ENCODE peak calls at places on chromosome 5, in seven cellular contexts. X is GM23338, V is spleen, U is HepG2, B is tibial artery, I is colonic mucosa, H is hepatocyte. A is an unnamed sample.

GRCh38 chr5:179864686-179865085 is 6.1 kb upstream of the MRNIP start:
- DNase-seq in V (peak; percentile 63), X (no peak), B (no peak), I (no peak), H (no peak), U (no peak), A (no peak)

GRCh38 chr5:66717455-66718373 is 121.5 kb downstream of the MAST4 start:
- DNase-seq in H (no peak), V (no peak), I (no peak), B (no peak), U (no peak), X (no peak), A (no peak)

GRCh38 chr5:172678902-172679301 is 37.8 kb downstream of the NEURL1B start:
- DNase-seq in I (no peak), V (peak; percentile 36), X (no peak), H (peak; percentile 53), B (peak; percentile 72), U (no peak), A (no peak)

GRCh38 chr5:71865665-71866320 is 146.7 kb downstream of the CARTPT start:
- DNase-seq in V (no peak), U (no peak), X (no peak), H (no peak), I (no peak), B (no peak), A (no peak)

GRCh38 chr5:167798427-167798826 is 493.0 kb upstream of the WWC1 start:
- DNase-seq in B (peak; percentile 27), X (no peak), U (no peak), I (no peak), V (no peak), H (peak; percentile 19), A (no peak)

GRCh38 chr5:111337688-111338087 is 113.5 kb downstream of the CAMK4 start:
- DNase-seq in V (no peak), B (no peak), U (no peak), H (no peak), I (no peak), X (no peak), A (no peak)

GRCh38 chr5:78287833-78288232 is 6.7 kb downstream of the AP3B1 start:
- DNase-seq in B (no peak), U (no peak), I (no peak), X (no peak), H (peak; percentile 18), V (no peak), A (peak; percentile 37)

GRCh38 chr5:118553662-118554061 is 434.7 kb downstream of the DTWD2 start:
- DNase-seq in I (no peak), U (no peak), X (no peak), V (no peak), H (no peak), B (peak; percentile 88), A (peak; percentile 84)

GRCh38 chr5:143544606-143545005 is 141.1 kb upstream of the NR3C1 start:
- DNase-seq in B (no peak), U (no peak), X (no peak), V (no peak), I (no peak), H (no peak), A (no peak)

GRCh38 chr5:90557871-90558270 is 726 bp upstream of the ADGRV1 start:
- DNase-seq in H (no peak), B (no peak), V (no peak), U (no peak), X (no peak), I (no peak), A (no peak)

GRCh38 chr5:138138949-138139775 is at the start of gene NME5:
- DNase-seq in H (peak; percentile 66), X (peak; percentile 90), V (peak; percentile 80), U (no peak), B (peak; percentile 30), I (peak; percentile 49), A (peak; percentile 45)

GRCh38 chr5:103745353-103746065 is 182.9 kb upstream of the NUDT12 start:
- DNase-seq in H (no peak), I (no peak), X (no peak), V (no peak), B (no peak), U (no peak), A (no peak)

GRCh38 chr5:32193591-32193990 is 19.5 kb upstream of the GOLPH3 start:
- DNase-seq in X (no peak), V (peak; percentile 66), B (peak; percentile 89), H (peak; percentile 62), I (peak; percentile 91), U (peak; percentile 86), A (peak; percentile 54)

GRCh38 chr5:150001660-150002493 is 1.3 kb downstream of the HMGXB3 start:
- DNase-seq in B (peak; percentile 48), V (no peak), I (peak; percentile 63), X (peak; percentile 78), H (peak; percentile 76), U (peak; percentile 77), A (no peak)

DNA sequence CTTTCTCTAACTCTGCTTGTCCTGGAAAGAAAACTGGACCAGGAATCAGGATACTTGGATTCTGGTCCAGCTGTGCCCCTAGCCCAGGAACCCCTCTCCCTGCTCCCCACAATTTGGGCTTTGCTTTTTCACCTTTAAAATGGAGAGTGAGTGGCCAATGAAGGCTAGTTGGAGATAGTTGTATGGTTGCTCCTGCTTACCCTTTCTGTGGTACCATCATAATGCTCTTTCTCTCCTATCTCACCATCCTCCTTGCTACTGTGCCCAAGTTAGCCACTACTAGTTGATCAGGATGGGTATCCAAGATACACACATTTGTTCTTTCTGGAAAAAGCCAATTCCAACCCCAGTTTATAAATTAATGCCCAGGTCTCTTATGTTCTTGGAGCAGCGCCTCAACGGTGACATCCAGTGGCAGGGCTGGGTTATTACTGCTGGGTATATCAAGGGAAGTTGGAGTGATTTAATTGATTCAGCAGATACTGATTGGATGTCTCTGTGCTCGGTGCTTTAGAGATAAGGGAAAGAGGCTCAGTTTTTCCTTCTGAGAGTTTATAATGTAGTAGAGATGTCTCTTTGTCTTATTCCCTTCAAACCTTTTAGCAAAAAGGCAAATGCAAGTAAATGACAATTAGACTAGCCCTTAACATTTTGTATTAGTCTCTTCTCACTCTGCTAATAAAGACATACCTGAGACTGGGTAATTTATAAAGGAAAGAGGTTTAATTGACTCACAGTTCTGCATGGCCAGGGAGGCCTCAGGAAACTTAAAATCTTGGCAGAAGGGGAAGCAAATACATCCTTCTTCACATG is 38.5 kb downstream of the FAXDC2 start:
- DNase-seq in X (peak; percentile 67), I (peak; percentile 59), U (peak; percentile 44), H (peak; percentile 68), B (peak; percentile 62), V (peak; percentile 86), A (no peak)
- H3K36me3 ChIP-seq in X (peaks cover 84% of the 10 kb centered on the region), I (peaks cover 10% of the 10 kb centered on the region), U (peaks cover 77% of the 10 kb centered on the region), H (no peaks in the 10 kb centered on the region), B (peaks cover 70% of the 10 kb centered on the region), V (peaks cover 100% of the 10 kb centered on the region), A (peaks cover 1% of the 10 kb centered on the region)

GRCh38 chr5:132653716-132654115 is 4.3 kb upstream of the IL13 start:
- DNase-seq in H (no peak), B (no peak), V (no peak), X (peak; percentile 29), I (no peak), U (no peak), A (no peak)

GRCh38 chr5:132657676-132658382 is at the start of gene IL13:
- DNase-seq in V (no peak), H (no peak), I (peak; percentile 15), B (no peak), U (no peak), X (no peak), A (no peak)

GRCh38 chr5:132656774-132657355 is 1.1 kb upstream of the IL13 start:
- DNase-seq in I (peak; percentile 16), H (no peak), X (peak; percentile 19), B (no peak), V (no peak), U (no peak), A (no peak)

GRCh38 chr5:132658383-132659302 is 670 bp downstream of the IL13 start:
- DNase-seq in V (no peak), I (peak; percentile 14), U (no peak), H (no peak), X (no peak), B (no peak), A (no peak)

DNA sequence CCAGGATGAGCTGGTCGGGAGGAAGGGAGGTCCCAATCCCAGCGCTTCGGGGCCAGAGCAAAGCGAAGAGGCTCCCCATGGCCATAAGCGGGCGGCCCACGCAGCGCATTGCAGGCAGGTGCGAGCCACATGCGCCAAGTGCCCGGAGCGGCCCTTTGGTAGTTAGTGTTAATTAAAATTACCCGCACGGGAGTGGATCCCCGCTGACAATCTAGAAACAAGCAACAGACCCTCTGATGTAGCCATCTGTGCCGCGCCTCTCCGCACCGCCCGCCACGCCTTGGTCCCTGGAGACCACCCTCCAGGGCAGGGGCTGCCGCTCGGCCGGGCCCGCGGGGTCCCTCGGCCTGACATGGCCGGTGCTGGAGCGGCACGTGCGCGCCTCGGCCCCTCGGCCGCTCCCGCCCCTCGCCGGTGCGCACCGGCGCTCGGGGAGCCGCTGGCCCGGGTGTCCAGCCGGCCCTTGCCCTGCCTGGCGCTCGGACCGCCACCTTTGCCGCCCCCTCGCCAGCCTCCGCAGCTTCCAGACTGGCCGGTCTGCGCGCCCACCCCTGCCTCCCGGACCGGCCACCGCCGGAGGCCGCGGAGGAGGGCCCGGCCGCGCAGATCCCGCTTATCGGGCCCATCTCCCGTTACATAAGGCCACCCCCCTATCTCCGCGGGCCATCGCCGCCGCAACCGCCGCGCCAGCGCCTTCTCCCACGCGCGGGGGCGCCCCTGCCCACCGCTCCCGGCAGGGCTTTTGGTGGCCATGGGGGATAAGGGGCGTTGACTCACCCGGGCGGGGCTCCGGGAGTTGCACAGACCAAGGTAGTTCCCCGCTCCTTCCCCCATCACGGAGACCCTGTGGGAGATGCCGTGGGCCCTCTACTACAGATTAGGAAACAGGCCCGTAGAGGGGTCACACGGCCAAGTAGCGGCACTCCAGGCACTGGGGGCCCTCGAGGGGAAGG is 1.9 kb upstream of the IL13 start:
- DNase-seq in U (no peak), B (no peak), H (peak; percentile 38), V (no peak), I (peak; percentile 16), X (peak; percentile 72), A (no peak)
- TF ChIP-seq CTCF in U (no peak), B (peak; percentile 24), H (peak; percentile 27), V (no peak), I (no peak), X (no peak), A (peak; percentile 15)

DNA sequence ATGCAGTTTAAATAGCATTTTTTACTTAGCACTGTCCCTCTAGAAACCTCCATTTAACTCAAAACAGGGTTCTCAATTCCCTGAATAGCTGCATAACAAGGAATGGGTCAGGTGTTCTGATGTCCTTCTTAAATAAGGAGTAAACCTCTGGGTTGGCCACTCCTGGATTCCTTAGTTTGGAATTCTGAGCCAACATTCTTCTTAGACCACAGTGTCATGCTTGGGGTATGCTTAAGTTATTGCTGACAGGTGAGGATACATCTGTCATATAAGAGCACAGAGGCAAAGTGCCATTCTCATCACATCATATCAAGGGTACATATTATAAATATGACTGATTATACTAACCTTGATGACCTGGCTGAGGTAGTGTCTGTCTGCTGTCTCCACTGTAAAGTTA is 179.9 kb upstream of the SEMA6A start:
- DNase-seq in X (peak; percentile 71), I (no peak), H (no peak), B (no peak), U (no peak), V (no peak), A (no peak)
- H3K4me3 ChIP-seq in X (no peak overlapping the region), I (no peak overlapping the region), H (no peak overlapping the region), B (no peak overlapping the region), U (no peak overlapping the region), V (no peak overlapping the region), A (no peak overlapping the region)

DNA sequence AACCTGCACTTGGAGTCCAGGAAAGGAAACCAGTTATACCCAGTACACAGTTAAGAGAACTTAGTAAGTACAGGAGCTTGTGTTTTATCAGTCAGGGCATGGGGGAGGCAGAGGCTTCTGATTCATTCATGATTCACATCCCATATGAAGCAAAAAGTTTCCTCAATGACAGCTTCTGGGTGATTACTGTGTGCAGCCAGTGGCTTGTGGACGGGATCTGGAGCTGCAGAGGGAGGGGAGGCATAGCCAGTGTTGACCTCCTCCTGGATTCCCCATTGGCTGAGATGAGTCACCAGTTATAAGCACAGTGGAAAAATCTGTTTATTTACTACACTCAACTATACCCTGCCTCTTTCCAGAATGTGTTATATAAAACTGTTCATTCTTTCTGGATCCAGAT is 17.7 kb downstream of the IL31RA start:
- DNase-seq in X (no peak), I (no peak), V (no peak), B (no peak), U (peak; percentile 19), H (peak; percentile 76), A (peak; percentile 98)
- H3K36me3 ChIP-seq in X (no peaks in the 10 kb centered on the region), I (no peaks in the 10 kb centered on the region), V (no peaks in the 10 kb centered on the region), B (no peaks in the 10 kb centered on the region), U (no peaks in the 10 kb centered on the region), H (no peaks in the 10 kb centered on the region), A (no peaks in the 10 kb centered on the region)